ENCODE peak calls at places on chromosome 18, in eight cellular contexts. E is WTC11, B is IMR-90, L is A549, U is GM12878, C is HepG2, Z is H1, X is SK-N-SH. S is an unnamed sample.

GRCh38 chr18:9851511-9851910 is 34.3 kb upstream of the TXNDC2 start:
- DNase-seq in B (no peak), C (no peak), Z (no peak), E (no peak), L (no peak), U (no peak), X (no peak), S (no peak)

GRCh38 chr18:56112984-56113383 is 525.0 kb upstream of the TCF4 start:
- DNase-seq in L (no peak), U (peak; percentile 4), C (no peak), X (no peak), B (no peak), E (no peak), Z (no peak), S (no peak)

GRCh38 chr18:24080861-24081260 is 58.0 kb upstream of the CABYR start:
- DNase-seq in L (no peak), Z (no peak), B (no peak), E (no peak), X (no peak), C (no peak), U (no peak), S (no peak)

GRCh38 chr18:58525517-58525916 is 103.4 kb downstream of the ALPK2 start:
- DNase-seq in Z (no peak), B (peak; percentile 84), L (no peak), C (no peak), U (peak; percentile 65), X (no peak), E (no peak), S (no peak)

GRCh38 chr18:44852818-44853217 is 172.1 kb downstream of the SETBP1 start:
- DNase-seq in L (no peak), Z (no peak), E (no peak), X (no peak), B (peak; percentile 1), C (no peak), U (no peak), S (no peak)

GRCh38 chr18:2826581-2826980 is 20.2 kb upstream of the EMILIN2 start:
- DNase-seq in E (no peak), C (no peak), B (no peak), Z (no peak), L (no peak), X (no peak), U (no peak), S (no peak)

GRCh38 chr18:23331091-23331920 is 121.8 kb upstream of the RIOK3 start:
- DNase-seq in X (no peak), C (no peak), Z (no peak), U (no peak), E (peak; percentile 62), L (no peak), B (no peak), S (no peak)

GRCh38 chr18:2183432-2183831 is 387.9 kb downstream of the METTL4 start:
- DNase-seq in E (no peak), B (no peak), U (no peak), C (no peak), X (no peak), L (no peak), Z (no peak), S (no peak)

GRCh38 chr18:27412551-27412950 is 227.4 kb upstream of the CHST9 start:
- DNase-seq in L (no peak), X (no peak), B (no peak), E (no peak), Z (no peak), C (no peak), U (no peak), S (no peak)

GRCh38 chr18:34947711-34948125 is 93.5 kb upstream of the MAPRE2 start:
- DNase-seq in Z (no peak), U (no peak), X (no peak), C (peak; percentile 66), B (peak; percentile 65), E (no peak), L (no peak), S (no peak)

GRCh38 chr18:74172697-74173433 is 24.5 kb downstream of the TIMM21 start:
- DNase-seq in Z (no peak), B (no peak), U (no peak), E (no peak), L (no peak), C (no peak), X (no peak), S (no peak)

GRCh38 chr18:3595282-3596273 is 145.6 kb downstream of the TGIF1 start:
- DNase-seq in L (no peak), C (peak; percentile 92), X (no peak), Z (no peak), E (no peak), B (peak; percentile 98), U (peak; percentile 82), S (no peak)

GRCh38 chr18:72375628-72376027 is 168.5 kb downstream of the CBLN2 start:
- DNase-seq in C (no peak), B (peak; percentile 28), E (no peak), X (no peak), L (no peak), U (no peak), Z (no peak), S (no peak)

GRCh38 chr18:29321561-29321960 is 1144.6 kb upstream of the CDH2 start:
- DNase-seq in U (no peak), L (no peak), E (no peak), X (no peak), Z (no peak), C (no peak), B (peak; percentile 2), S (no peak)

GRCh38 chr18:58354791-58355190 is 274.1 kb downstream of the ALPK2 start:
- DNase-seq in B (no peak), C (no peak), Z (no peak), E (no peak), U (no peak), X (no peak), L (no peak), S (no peak)

GRCh38 chr18:417495-417894 is 83.0 kb downstream of the COLEC12 start:
- DNase-seq in U (no peak), C (no peak), L (no peak), Z (no peak), E (no peak), X (no peak), B (no peak), S (no peak)

GRCh38 chr18:419542-420175 is 80.8 kb downstream of the COLEC12 start:
- DNase-seq in Z (no peak), B (no peak), C (no peak), L (no peak), X (no peak), U (no peak), E (no peak), S (no peak)

GRCh38 chr18:422966-423365 is 77.5 kb downstream of the COLEC12 start:
- DNase-seq in Z (no peak), C (no peak), U (no peak), L (no peak), X (no peak), E (no peak), B (no peak), S (no peak)

GRCh38 chr18:421236-422155 is 79.0 kb downstream of the COLEC12 start:
- DNase-seq in C (peak; percentile 14), Z (no peak), U (no peak), B (peak; percentile 64), E (no peak), X (no peak), L (no peak), S (no peak)

GRCh38 chr18:420661-421060 is 79.8 kb downstream of the COLEC12 start:
- DNase-seq in Z (no peak), B (no peak), C (no peak), U (no peak), E (no peak), L (no peak), X (no peak), S (no peak)
- TF ChIP-seq USF2 in Z (no peak), B (no peak), C (no peak), U (no peak), E (no peak), L (no peak), X (no peak), S (no peak)

DNA sequence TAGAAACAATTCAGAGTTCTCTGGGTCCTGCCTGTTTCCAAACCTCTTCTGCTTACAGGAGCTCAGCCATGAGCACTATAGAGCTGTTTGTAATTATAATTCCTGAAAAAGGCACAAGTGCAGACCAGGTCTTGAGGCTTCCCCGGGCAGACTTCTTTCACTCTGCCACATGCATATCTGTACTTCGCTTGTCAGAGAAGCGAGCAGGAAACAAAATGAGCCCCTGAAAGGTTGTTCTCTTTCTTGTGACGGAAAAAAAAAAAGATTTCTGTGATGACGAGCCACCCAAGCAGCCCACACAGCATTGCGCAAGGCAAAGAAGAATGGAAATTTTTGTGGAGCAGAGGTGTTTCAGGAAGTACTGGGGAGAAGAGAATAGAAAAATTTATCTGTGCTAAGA is 53.9 kb upstream of the LINC00305 start:
- DNase-seq in C (no peak), L (no peak), U (no peak), Z (no peak), B (no peak), X (no peak), E (no peak), S (no peak)
- TF ChIP-seq USF2 in C (no peak), L (no peak), U (no peak), Z (no peak), B (no peak), X (no peak), E (no peak), S (no peak)

GRCh38 chr18:41972067-41973000 is 17.3 kb downstream of the PIK3C3 start:
- DNase-seq in X (no peak), C (no peak), L (no peak), E (no peak), B (no peak), Z (no peak), U (no peak), S (no peak)

GRCh38 chr18:41974661-41975286 is 19.7 kb downstream of the PIK3C3 start:
- DNase-seq in X (no peak), Z (no peak), L (no peak), E (no peak), C (no peak), B (no peak), U (no peak), S (no peak)

GRCh38 chr18:41977233-41977632 is 22.2 kb downstream of the PIK3C3 start:
- DNase-seq in X (no peak), Z (no peak), L (no peak), U (no peak), E (no peak), C (no peak), B (no peak), S (no peak)

GRCh38 chr18:41975287-41975683 is 20.3 kb downstream of the PIK3C3 start:
- DNase-seq in X (no peak), C (no peak), Z (no peak), E (no peak), L (no peak), U (no peak), B (no peak), S (no peak)

DNA sequence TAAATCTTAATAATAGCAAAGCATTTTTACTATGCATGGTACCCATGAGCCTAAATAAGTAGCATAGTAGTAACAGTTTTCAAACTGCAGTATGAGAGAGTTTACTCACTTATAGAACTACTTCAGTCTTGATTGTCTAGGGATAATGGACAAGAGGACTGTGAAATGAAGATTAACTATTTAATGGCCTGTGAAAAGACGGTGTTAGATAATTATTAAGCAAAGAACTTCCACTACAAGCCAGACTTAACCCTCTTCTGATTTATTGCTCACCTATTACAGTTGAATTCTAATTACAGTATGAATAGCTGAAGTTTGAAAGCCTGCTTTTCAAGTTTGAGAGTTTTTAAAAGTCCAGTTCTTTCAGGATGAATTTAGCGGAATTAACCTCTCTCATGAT is 19.0 kb downstream of the PIK3C3 start:
- DNase-seq in U (no peak), Z (no peak), C (no peak), E (no peak), L (no peak), X (no peak), B (no peak), S (no peak)
- TF ChIP-seq USF2 in U (no peak), Z (no peak), C (no peak), E (no peak), L (no peak), X (no peak), B (no peak), S (no peak)

GRCh38 chr18:48902856-48903601 is 47.7 kb downstream of the SMAD7 start:
- DNase-seq in C (peak; percentile 67), E (no peak), L (no peak), B (peak; percentile 34), Z (no peak), X (no peak), U (no peak), S (peak; percentile 50)
- TF ChIP-seq USF2 in C (peak; percentile 60), E (peak; percentile 76), L (no peak), B (peak; percentile 70), Z (no peak), X (no peak), U (no peak), S (peak; percentile 72)